ENCODE peak calls at places on chromosomes 5 and 9, in seven cellular contexts. O, Z, W, E, Y, F and N are unnamed samples.
A peak's percentile ranks its signal among the peaks of the same experiment; 100 is the strongest.

GRCh38 chr5:82641362-82641988 is 363.3 kb upstream of the RPS23 start:
- DNase-seq in W (peak; percentile 88), O (peak; percentile 74), F (no peak), Z (peak; percentile 60), E (peak; percentile 85), Y (no peak), N (peak; percentile 41)

GRCh38 chr5:9519537-9519936 is 26.3 kb downstream of the SEMA5A start:
- DNase-seq in O (no peak), F (no peak), E (no peak), Z (peak; percentile 16), W (no peak), Y (no peak), N (no peak)

GRCh38 chr9:87887151-87887505 is 4.5 kb downstream of the SPATA31E1 start:
- DNase-seq in F (no peak), E (no peak), Z (no peak), W (no peak), O (no peak), Y (no peak), N (no peak)

GRCh38 chr9:121556580-121556979 is 56.9 kb upstream of the GGTA1 start:
- DNase-seq in E (peak; percentile 96), W (peak; percentile 66), Y (no peak), Z (peak; percentile 79), F (no peak), O (no peak), N (no peak)

GRCh38 chr9:96508227-96508940 is 58.4 kb downstream of the HABP4 start:
- DNase-seq in O (no peak), Y (no peak), E (no peak), F (no peak), Z (no peak), W (no peak), N (no peak)

GRCh38 chr5:3606121-3606831 is 10.6 kb downstream of the IRX1 start:
- DNase-seq in Z (no peak), E (no peak), Y (peak; percentile 60), F (no peak), O (no peak), W (no peak), N (no peak)

GRCh38 chr9:86413966-86414880 is 60.0 kb upstream of the TUT7 start:
- DNase-seq in E (no peak), Z (no peak), F (no peak), O (no peak), W (no peak), Y (no peak), N (no peak)

GRCh38 chr5:77145666-77146065 is 58.6 kb upstream of the ZBED3 start:
- DNase-seq in F (no peak), Z (no peak), W (no peak), O (no peak), Y (no peak), E (peak; percentile 37), N (no peak)

GRCh38 chr9:109990541-109990940 is 210.5 kb downstream of the PALM2AKAP2 start:
- DNase-seq in E (no peak), Y (no peak), W (no peak), Z (no peak), F (no peak), O (no peak), N (no peak)

DNA sequence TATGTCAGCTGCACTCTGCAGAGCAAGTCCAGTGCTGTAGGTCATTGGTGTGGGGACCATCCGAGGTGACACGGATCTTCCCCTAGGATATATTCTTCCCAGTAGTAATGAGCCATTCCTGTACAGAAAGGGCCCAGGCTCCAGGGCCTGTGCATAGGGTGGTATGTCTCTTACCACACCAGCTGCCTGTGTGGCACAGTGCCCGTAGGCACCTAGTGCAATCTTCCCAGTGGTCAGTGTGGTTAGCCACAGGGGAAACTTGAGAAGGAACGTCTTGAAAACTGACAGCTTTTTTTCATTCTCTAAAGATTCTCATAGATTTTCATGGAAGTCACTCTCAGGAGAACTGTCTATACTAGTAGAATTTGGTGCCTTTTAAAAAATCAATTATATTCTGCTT is 39.8 kb downstream of the CYSTM1 start:
- DNase-seq in E (peak; percentile 62), O (peak; percentile 38), W (peak; percentile 66), F (no peak), Y (no peak), Z (peak; percentile 74), N (no peak)
- H3K4me3 ChIP-seq in E (no peak overlapping the region), O (no peak overlapping the region), W (no peak overlapping the region), F (no peak overlapping the region), Y (no peak overlapping the region), Z (no peak overlapping the region), N (no peak overlapping the region)

GRCh38 chr9:136379891-136380290 is 6.4 kb upstream of the CARD9 start:
- DNase-seq in Z (no peak), E (no peak), O (no peak), Y (no peak), F (no peak), W (no peak), N (no peak)
- H3K36me3 ChIP-seq in Z (peaks cover 56% of the 10 kb centered on the region), E (peaks cover 70% of the 10 kb centered on the region), O (peaks cover 9% of the 10 kb centered on the region), Y (peaks cover 37% of the 10 kb centered on the region), F (peaks cover 4% of the 10 kb centered on the region), W (peaks cover 4% of the 10 kb centered on the region), N (peaks cover 13% of the 10 kb centered on the region)

GRCh38 chr9:95007470-95007869 is 281.0 kb downstream of the AOPEP start:
- DNase-seq in Y (no peak), E (no peak), W (no peak), Z (no peak), O (no peak), F (no peak), N (no peak)
- H3K27ac ChIP-seq in Y (peak overlapping the region; percentile 89), E (peak overlapping the region; percentile 93), W (peak overlapping the region; percentile 98), Z (peak overlapping the region; percentile 97), O (peak overlapping the region; percentile 94), F (no peak overlapping the region), N (peak overlapping the region; percentile 96)

DNA sequence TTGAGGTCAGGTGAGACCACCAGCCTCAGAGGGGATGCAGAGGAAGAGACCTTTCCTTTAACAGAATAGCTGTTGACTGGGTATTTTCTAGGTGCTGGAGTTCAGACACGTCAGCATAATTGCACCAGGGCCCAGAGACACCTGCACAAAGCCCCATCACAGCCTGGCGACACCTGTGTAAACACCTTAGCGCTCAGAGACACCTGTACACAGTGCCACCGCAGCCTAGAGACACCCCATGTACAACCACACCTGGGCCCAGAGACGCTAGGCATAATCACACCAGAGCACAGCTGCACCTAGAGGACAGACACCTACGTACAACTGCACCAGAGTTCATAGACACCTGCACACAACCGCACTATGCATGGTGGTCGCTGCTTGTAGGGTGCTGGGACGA is 1.0 kb downstream of the TRIP13 start:
- DNase-seq in F (no peak), Z (no peak), W (no peak), O (no peak), E (no peak), Y (no peak), N (no peak)
- H3K4me3 ChIP-seq in F (no peak overlapping the region), Z (no peak overlapping the region), W (no peak overlapping the region), O (peak overlapping the region; percentile 67), E (peak overlapping the region; percentile 92), Y (peak overlapping the region; percentile 84), N (no peak overlapping the region)

GRCh38 chr9:137271696-137272076 is 5.8 kb upstream of the TOR4A start:
- DNase-seq in Y (no peak), Z (no peak), W (no peak), O (no peak), F (no peak), E (no peak), N (no peak)

GRCh38 chr9:137270929-137271695 is 6.4 kb upstream of the TOR4A start:
- DNase-seq in O (no peak), E (no peak), Y (no peak), F (no peak), W (no peak), Z (no peak), N (no peak)

GRCh38 chr9:137267933-137268355 is 9.6 kb upstream of the TOR4A start:
- DNase-seq in Y (no peak), F (no peak), W (no peak), E (peak; percentile 72), O (no peak), Z (no peak), N (no peak)

GRCh38 chr9:137268538-137269201 is 8.9 kb upstream of the TOR4A start:
- DNase-seq in O (no peak), Z (peak; percentile 28), F (no peak), Y (no peak), W (no peak), E (peak; percentile 31), N (peak; percentile 60)

DNA sequence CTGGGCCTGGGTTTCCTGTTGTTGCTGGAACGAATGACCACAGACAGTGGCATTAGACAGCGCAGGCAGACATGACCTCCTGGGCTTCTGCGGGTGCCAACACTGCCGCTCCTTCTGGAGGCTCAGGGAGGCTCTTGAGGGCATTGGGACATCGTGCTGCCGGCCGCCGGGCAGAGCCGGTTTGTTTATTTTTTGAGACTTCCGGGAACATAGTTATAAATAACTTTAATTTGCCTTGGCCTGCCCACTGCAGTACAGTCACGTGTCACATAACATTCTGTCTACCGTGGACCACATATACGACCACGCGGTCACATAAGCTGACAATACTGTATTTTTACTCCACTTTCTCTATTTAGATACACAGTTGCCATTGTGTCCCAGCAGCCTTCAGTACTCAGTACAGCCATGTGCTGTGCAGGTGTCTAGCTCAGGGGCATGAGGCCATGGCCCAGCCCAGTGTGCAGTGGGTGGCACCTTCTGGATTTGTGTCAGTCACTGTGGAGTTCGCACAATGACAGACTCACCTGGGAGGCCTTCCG is 8.2 kb upstream of the TOR4A start:
- DNase-seq in Y (no peak), F (no peak), E (peak; percentile 20), W (peak; percentile 80), O (peak; percentile 78), Z (peak; percentile 67), N (peak; percentile 64)
- H3K36me3 ChIP-seq in Y (peaks cover 11% of the 10 kb centered on the region), F (peaks cover 14% of the 10 kb centered on the region), E (peaks cover 61% of the 10 kb centered on the region), W (peaks cover 5% of the 10 kb centered on the region), O (peaks cover 21% of the 10 kb centered on the region), Z (peaks cover 38% of the 10 kb centered on the region), N (peaks cover 5% of the 10 kb centered on the region)

GRCh38 chr9:130779153-130779855 is 55.8 kb upstream of the ABL1 start:
- DNase-seq in O (no peak), E (peak; percentile 55), W (no peak), F (no peak), Z (peak; percentile 23), Y (no peak), N (no peak)
- H3K27ac ChIP-seq in O (peak overlapping the region; percentile 82), E (peak overlapping the region; percentile 98), W (no peak overlapping the region), F (no peak overlapping the region), Z (peak overlapping the region; percentile 58), Y (no peak overlapping the region), N (no peak overlapping the region)

DNA sequence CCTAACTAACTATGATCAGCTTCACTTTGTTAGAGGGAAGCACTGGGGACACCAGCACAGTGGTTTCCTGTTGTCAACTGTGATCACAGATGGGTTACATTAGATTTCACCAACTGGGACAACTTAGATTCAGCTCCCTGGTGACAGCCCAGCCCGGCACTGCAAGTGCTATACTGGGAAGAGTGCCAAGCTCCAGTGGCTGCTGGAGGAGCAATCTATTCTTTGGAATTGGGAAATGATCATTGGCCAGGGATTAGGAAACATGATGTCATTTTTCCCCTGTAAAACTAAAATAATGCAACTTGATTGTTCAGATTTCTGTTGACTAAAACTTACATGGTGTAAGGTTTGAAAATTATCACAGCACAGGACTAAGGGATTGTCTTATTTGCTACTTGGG is 33.2 kb downstream of the PTGR1 start:
- DNase-seq in Z (no peak), F (no peak), O (no peak), Y (no peak), W (peak; percentile 14), E (no peak), N (peak; percentile 70)
- H3K4me3 ChIP-seq in Z (no peak overlapping the region), F (no peak overlapping the region), O (no peak overlapping the region), Y (no peak overlapping the region), W (no peak overlapping the region), E (no peak overlapping the region), N (no peak overlapping the region)

DNA sequence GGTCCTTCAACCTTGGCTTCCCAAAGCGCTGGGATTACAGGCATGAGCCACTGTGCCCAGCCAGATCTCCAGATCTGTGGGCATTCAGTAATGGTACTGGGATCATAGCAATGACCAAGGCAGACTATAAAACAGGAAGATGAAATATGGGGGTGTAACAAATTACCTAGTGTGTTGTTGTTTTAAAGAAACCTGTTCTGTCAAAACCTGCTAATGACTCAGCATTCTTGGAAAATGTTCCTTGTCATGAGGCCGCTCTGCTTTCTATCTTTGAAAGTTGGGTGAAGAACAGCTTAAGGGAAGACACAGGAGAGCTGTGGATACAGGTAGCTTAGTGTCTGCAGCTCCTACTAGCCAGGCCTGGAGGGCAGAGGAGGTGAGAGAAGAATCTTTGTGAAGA is 19.4 kb downstream of the TARS1 start:
- DNase-seq in W (no peak), E (no peak), F (no peak), Y (no peak), Z (no peak), O (no peak), N (no peak)
- H3K36me3 ChIP-seq in W (peaks cover 51% of the 10 kb centered on the region), E (peaks cover 94% of the 10 kb centered on the region), F (peaks cover 79% of the 10 kb centered on the region), Y (peaks cover 94% of the 10 kb centered on the region), Z (peaks cover 100% of the 10 kb centered on the region), O (peaks cover 94% of the 10 kb centered on the region), N (peaks cover 45% of the 10 kb centered on the region)